ENCODE peak calls at places on chromosomes 3 and 15, in eight cellular contexts. R, J, T, F, D, Z, V and M are unnamed samples. For H3K4me1, the result is how much of the 10 kb centered on the place peaks cover.

GRCh38 chr3:69532828-69533219 is 146.9 kb upstream of the FRMD4B start:
- ATAC-seq in R (no peak), J (no peak), T (no peak), F (no peak), D (no peak), Z (no peak), V (no peak), M (no peak)

GRCh38 chr3:58323795-58324674 is 8.7 kb upstream of the PXK start:
- ATAC-seq in R (no peak), J (no peak), T (no peak), F (peak), D (no peak), Z (no peak), V (no peak), M (no peak)

GRCh38 chr3:121992601-121993560 is 29.2 kb downstream of the ILDR1 start:
- ATAC-seq in R (no peak), J (no peak), T (no peak), F (peak), D (no peak), Z (no peak), V (no peak), M (peak)

GRCh38 chr3:158808697-158809096 is 6.8 kb downstream of the MFSD1 start:
- ATAC-seq in R (peak), J (peak), T (no peak), F (no peak), D (peak), Z (no peak), V (no peak), M (no peak)

GRCh38 chr3:58683001-58683845 is 16.6 kb upstream of the FAM3D start:
- ATAC-seq in R (no peak), J (peak), T (no peak), F (no peak), D (peak), Z (no peak), V (no peak), M (no peak)

GRCh38 chr3:29591579-29591978 is 310.7 kb downstream of the RBMS3 start:
- ATAC-seq in R (peak), J (no peak), T (no peak), F (no peak), D (no peak), Z (no peak), V (no peak), M (no peak)

GRCh38 chr3:52364322-52364721 is 48.2 kb downstream of the DNAH1 start:
- ATAC-seq in R (no peak), J (no peak), T (no peak), F (no peak), D (no peak), Z (no peak), V (no peak), M (no peak)

GRCh38 chr3:182268711-182269110 is 524.6 kb upstream of the ATP11B start:
- ATAC-seq in R (no peak), J (no peak), T (no peak), F (no peak), D (no peak), Z (no peak), V (no peak), M (no peak)

GRCh38 chr3:27278391-27279055 is 90.7 kb downstream of the NEK10 start:
- ATAC-seq in R (no peak), J (no peak), T (no peak), F (no peak), D (no peak), Z (peak), V (no peak), M (no peak)

GRCh38 chr15:48250640-48251076 is 44.6 kb downstream of the SLC12A1 start:
- ATAC-seq in R (peak), J (peak), T (no peak), F (peak), D (peak), Z (peak), V (peak), M (no peak)

GRCh38 chr3:17300441-17300840 is 415.7 kb downstream of the PLCL2 start:
- ATAC-seq in R (no peak), J (no peak), T (no peak), F (no peak), D (no peak), Z (no peak), V (no peak), M (no peak)

GRCh38 chr3:190382082-190382481 is 5.9 kb upstream of the CLDN16 start:
- ATAC-seq in R (no peak), J (no peak), T (no peak), F (no peak), D (no peak), Z (no peak), V (no peak), M (no peak)

GRCh38 chr15:82970696-82971095 is 15.3 kb upstream of the RAMAC start:
- ATAC-seq in R (no peak), J (no peak), T (peak), F (no peak), D (no peak), Z (peak), V (no peak), M (no peak)

GRCh38 chr3:31943041-31943440 is 38.0 kb downstream of the OSBPL10 start:
- ATAC-seq in R (no peak), J (no peak), T (no peak), F (no peak), D (no peak), Z (no peak), V (no peak), M (no peak)

GRCh38 chr15:100334015-100334414 is 7.8 kb downstream of the ADAMTS17 start:
- ATAC-seq in R (no peak), J (no peak), T (no peak), F (no peak), D (no peak), Z (no peak), V (no peak), M (no peak)

GRCh38 chr3:125990253-125990970 is 21.4 kb downstream of the ROPN1B start:
- ATAC-seq in R (peak), J (peak), T (peak), F (peak), D (peak), Z (peak), V (peak), M (peak)

GRCh38 chr15:56056626-56057025 is 63.2 kb upstream of the NEDD4 start:
- ATAC-seq in R (no peak), J (no peak), T (no peak), F (no peak), D (no peak), Z (no peak), V (peak), M (no peak)

GRCh38 chr3:123586131-123586530 is 1.3 kb upstream of the HACD2 start:
- ATAC-seq in R (peak), J (no peak), T (no peak), F (peak), D (peak), Z (no peak), V (no peak), M (no peak)

GRCh38 chr15:51917493-51917892 is 54.1 kb downstream of the LEO1 start:
- ATAC-seq in R (peak), J (no peak), T (no peak), F (peak), D (peak), Z (peak), V (peak), M (no peak)

GRCh38 chr3:47128110-47128509 is 35.8 kb downstream of the SETD2 start:
- ATAC-seq in R (no peak), J (no peak), T (no peak), F (peak), D (no peak), Z (no peak), V (no peak), M (no peak)

GRCh38 chr3:135197246-135197645 is 402.2 kb downstream of the EPHB1 start:
- ATAC-seq in R (no peak), J (no peak), T (no peak), F (no peak), D (no peak), Z (no peak), V (no peak), M (no peak)

GRCh38 chr3:114362815-114363214 is 69.0 kb downstream of the TIGIT start:
- ATAC-seq in R (peak), J (peak), T (peak), F (no peak), D (peak), Z (peak), V (peak), M (no peak)

GRCh38 chr3:16429086-16429485 is 84.4 kb downstream of the RFTN1 start:
- ATAC-seq in R (no peak), J (no peak), T (no peak), F (no peak), D (no peak), Z (no peak), V (no peak), M (no peak)

GRCh38 chr15:85792872-85793621 is 1.7 kb downstream of the KLHL25 start:
- ATAC-seq in R (no peak), J (no peak), T (no peak), F (no peak), D (no peak), Z (no peak), V (no peak), M (no peak)

GRCh38 chr3:87359807-87360206 is 83.4 kb upstream of the POU1F1 start:
- ATAC-seq in R (no peak), J (no peak), T (no peak), F (no peak), D (no peak), Z (no peak), V (no peak), M (no peak)

GRCh38 chr3:15513810-15514662 is 7.5 kb downstream of the COLQ start:
- ATAC-seq in R (no peak), J (no peak), T (no peak), F (no peak), D (no peak), Z (no peak), V (no peak), M (no peak)

GRCh38 chr15:75570119-75570518 is 9.0 kb downstream of the PTPN9 start:
- ATAC-seq in R (no peak), J (no peak), T (peak), F (no peak), D (no peak), Z (no peak), V (peak), M (no peak)

GRCh38 chr15:72249138-72249825 is 18.3 kb upstream of the PKM start:
- ATAC-seq in R (no peak), J (no peak), T (no peak), F (no peak), D (no peak), Z (no peak), V (no peak), M (no peak)

GRCh38 chr3:111782447-111782782 is 76.7 kb upstream of the PHLDB2 start:
- ATAC-seq in R (no peak), J (no peak), T (peak), F (no peak), D (no peak), Z (peak), V (no peak), M (peak)

GRCh38 chr15:90000175-90000923 is 775 bp upstream of the ZNF710 start:
- ATAC-seq in R (no peak), J (no peak), T (no peak), F (no peak), D (peak), Z (no peak), V (peak), M (peak)

DNA sequence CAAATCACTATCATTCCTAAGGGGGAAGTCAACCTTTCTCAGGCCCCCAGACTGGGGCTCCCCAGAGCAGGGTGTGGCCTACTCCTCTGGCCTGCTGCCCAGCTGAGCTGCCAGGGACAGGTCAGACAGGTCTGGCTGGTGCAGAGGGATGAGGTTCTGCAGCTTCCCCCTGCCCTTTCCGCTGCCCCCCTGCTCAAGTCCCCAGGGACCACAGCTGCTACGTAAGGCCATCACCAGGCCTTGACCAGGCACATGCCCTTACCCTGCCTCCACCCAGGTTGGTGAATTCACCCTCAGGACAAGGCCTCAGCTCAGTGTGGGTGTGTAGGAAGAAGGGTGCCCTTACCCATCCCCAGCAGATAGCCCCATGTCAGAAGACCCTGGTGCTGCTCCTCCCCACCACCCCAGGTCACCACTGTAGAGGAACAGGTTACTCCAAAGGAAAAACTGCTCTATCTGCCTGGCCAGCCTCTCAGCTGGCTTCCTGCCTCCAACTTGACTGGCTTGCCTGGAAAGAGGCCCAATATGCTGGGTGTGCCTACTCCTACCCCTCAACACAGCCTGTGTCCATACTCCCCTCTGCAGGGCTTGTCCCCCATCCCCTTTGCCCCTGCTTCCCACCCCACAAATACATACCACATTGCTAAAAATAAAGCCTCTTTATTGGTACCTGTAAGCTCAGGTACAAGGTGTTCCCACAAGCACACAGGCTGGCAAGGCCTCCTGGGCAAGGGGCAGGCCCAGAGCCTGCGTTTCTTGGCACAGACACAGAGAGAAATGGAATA is 12.0 kb downstream of the CSRNP1 start:
- ATAC-seq in R (no peak), J (peak), T (peak), F (peak), D (peak), Z (peak), V (peak), M (peak)
- TF ChIP-seq POLR2A in R (no peak), J (no peak), T (no peak), F (peak), D (no peak), Z (peak), V (no peak), M (no peak)

GRCh38 chr3:71542548-71543370 is 40.8 kb downstream of the FOXP1 start:
- ATAC-seq in R (peak), J (peak), T (peak), F (peak), D (no peak), Z (peak), V (peak), M (peak)
- H3K4me1 ChIP-seq in R (under half), J (under half), T (under half), F (under half), D (under half), Z (under half), V (under half), M (under half)

DNA sequence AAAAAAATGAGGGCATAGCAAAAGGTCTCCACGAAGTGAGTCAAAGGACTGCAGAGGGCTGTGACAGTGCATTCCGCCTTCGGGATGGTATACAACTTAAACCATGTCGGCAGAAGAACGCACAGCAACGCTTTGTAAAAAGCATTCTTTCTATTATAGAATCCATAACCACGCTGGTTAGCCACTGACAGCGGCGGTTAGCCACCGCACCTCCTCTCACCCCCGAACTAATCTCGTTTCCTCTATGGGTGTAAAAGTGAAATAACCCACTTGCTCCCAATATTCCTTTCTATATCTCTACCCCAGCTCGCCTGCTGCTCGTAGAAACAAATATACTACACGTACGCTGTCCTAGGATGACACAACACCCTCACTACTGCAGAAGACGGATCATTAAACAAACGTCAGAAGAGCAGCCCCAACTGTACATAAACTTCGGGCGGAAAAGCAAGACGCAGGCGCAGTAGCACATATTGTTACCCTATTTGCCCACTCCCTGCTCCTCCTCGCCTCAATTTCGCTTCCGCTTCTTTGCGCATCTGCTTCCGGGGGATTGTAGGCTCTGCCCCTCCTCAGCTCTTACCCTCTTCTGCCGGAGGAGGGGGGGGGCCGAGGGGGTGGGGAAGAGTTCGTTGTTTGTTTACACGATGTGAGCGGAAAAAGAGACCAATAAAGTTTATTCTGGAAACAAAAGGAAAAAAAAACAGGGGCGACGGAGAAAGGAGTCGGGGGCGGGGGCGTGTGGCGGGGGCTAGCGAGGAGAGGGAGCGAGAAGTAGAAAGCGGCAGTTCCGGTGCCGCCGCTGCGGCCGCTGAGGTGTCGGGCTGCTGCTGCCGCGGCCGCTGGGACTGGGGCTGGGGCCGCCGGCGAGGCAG is at the start of gene PIK3CA:
- ATAC-seq in R (peak), J (peak), T (peak), F (peak), D (peak), Z (peak), V (peak), M (peak)
- TF ChIP-seq POLR2A in R (peak), J (peak), T (no peak), F (peak), D (peak), Z (peak), V (peak), M (peak)

GRCh38 chr3:36890261-36890660 is 54.6 kb downstream of the TRANK1 start:
- ATAC-seq in R (no peak), J (no peak), T (no peak), F (peak), D (no peak), Z (no peak), V (no peak), M (no peak)
- H3K4me1 ChIP-seq in R (under half), J (under half), T (under half), F (under half), D (under half), Z (under half), V (under half), M (under half)